ENCODE peak calls at places on chromosomes 2 and 18, in four cellular contexts. X, O, Y and L are unnamed samples.

GRCh38 chr2:195500878-195501277 is 156.1 kb upstream of the SLC39A10 start:
- DNase-seq in X (no peak), O (no peak), Y (no peak), L (no peak)

GRCh38 chr2:120682654-120683053 is 53.0 kb upstream of the GLI2 start:
- DNase-seq in X (no peak), O (no peak), Y (no peak), L (no peak)

GRCh38 chr2:63122921-63123320 is 72.3 kb downstream of the OTX1 start:
- DNase-seq in X (no peak), O (no peak), Y (no peak), L (no peak)

GRCh38 chr2:113977060-113977659 is 87.3 kb downstream of the ACTR3 start:
- DNase-seq in X (no peak), O (no peak), Y (no peak), L (no peak)

GRCh38 chr18:50424877-50425690 is 50.2 kb downstream of the SKA1 start:
- DNase-seq in X (peak; percentile 92), O (peak; percentile 30), Y (peak; percentile 97), L (no peak)

GRCh38 chr2:54657664-54658083 is 65.8 kb upstream of the EML6 start:
- DNase-seq in X (peak; percentile 68), O (no peak), Y (peak; percentile 75), L (peak; percentile 69)

GRCh38 chr2:143545643-143546275 is 416.5 kb downstream of the ARHGAP15 start:
- DNase-seq in X (peak; percentile 23), O (no peak), Y (no peak), L (no peak)

GRCh38 chr2:174014021-174014698 is 49.0 kb upstream of the SP3 start:
- DNase-seq in X (no peak), O (no peak), Y (no peak), L (no peak)

GRCh38 chr18:74139888-74140287 is 7.7 kb downstream of the FBXO15 start:
- DNase-seq in X (peak; percentile 76), O (no peak), Y (no peak), L (no peak)

GRCh38 chr2:28341208-28341891 is 51.3 kb upstream of the FOSL2 start:
- DNase-seq in X (no peak), O (no peak), Y (no peak), L (no peak)

GRCh38 chr18:78546281-78546680 is 433.3 kb upstream of the SALL3 start:
- DNase-seq in X (no peak), O (no peak), Y (no peak), L (no peak)

GRCh38 chr18:26617151-26617554 is 68.8 kb upstream of the KCTD1 start:
- DNase-seq in X (peak; percentile 99), O (no peak), Y (no peak), L (no peak)

GRCh38 chr2:216799873-216800421 is 59.9 kb downstream of the TNP1 start:
- DNase-seq in X (peak; percentile 15), O (no peak), Y (peak; percentile 20), L (no peak)

GRCh38 chr2:13260401-13260800 is 543.7 kb downstream of the TRIB2 start:
- DNase-seq in X (no peak), O (no peak), Y (no peak), L (peak; percentile 64)

GRCh38 chr2:54570925-54571694 is 115.0 kb downstream of the SPTBN1 start:
- DNase-seq in X (peak; percentile 95), O (no peak), Y (peak; percentile 62), L (no peak)

GRCh38 chr18:40012931-40013609 is 1942.0 kb upstream of the PIK3C3 start:
- DNase-seq in X (peak; percentile 79), O (no peak), Y (no peak), L (no peak)

GRCh38 chr18:77671456-77672167 is 422.0 kb downstream of the GALR1 start:
- DNase-seq in X (no peak), O (no peak), Y (no peak), L (peak; percentile 39)

GRCh38 chr18:52716926-52717325 is 376.9 kb downstream of the DCC start:
- DNase-seq in X (peak; percentile 69), O (no peak), Y (peak; percentile 22), L (peak; percentile 13)

GRCh38 chr2:161486111-161486510 is 70.0 kb downstream of the TBR1 start:
- DNase-seq in X (no peak), O (no peak), Y (no peak), L (no peak)

GRCh38 chr2:126880262-126880800 is 18.4 kb upstream of the TEX51 start:
- DNase-seq in X (no peak), O (no peak), Y (no peak), L (no peak)

GRCh38 chr2:201139836-201140599 is 24.1 kb downstream of the CFLAR start:
- DNase-seq in X (no peak), O (no peak), Y (no peak), L (no peak)

GRCh38 chr2:218286570-218287459 is 5.5 kb downstream of the TMBIM1 start:
- DNase-seq in X (peak; percentile 98), O (peak; percentile 84), Y (peak; percentile 97), L (peak; percentile 56)

GRCh38 chr18:35130236-35130635 is 89.0 kb downstream of the MAPRE2 start:
- DNase-seq in X (no peak), O (no peak), Y (no peak), L (no peak)

GRCh38 chr2:195580156-195580555 is 76.9 kb upstream of the SLC39A10 start:
- DNase-seq in X (no peak), O (no peak), Y (no peak), L (no peak)

GRCh38 chr2:33521791-33522281 is 45.4 kb downstream of the RASGRP3 start:
- DNase-seq in X (peak; percentile 51), O (no peak), Y (no peak), L (no peak)

GRCh38 chr2:234411793-234412192 is 85.1 kb downstream of the ARL4C start:
- DNase-seq in X (no peak), O (no peak), Y (no peak), L (no peak)

GRCh38 chr2:174778479-174778962 is 14.2 kb upstream of the CHRNA1 start:
- DNase-seq in X (peak; percentile 99), O (peak; percentile 52), Y (peak; percentile 57), L (no peak)

GRCh38 chr2:7634370-7634769 is 717.2 kb downstream of the RNF144A start:
- DNase-seq in X (no peak), O (no peak), Y (no peak), L (no peak)

DNA sequence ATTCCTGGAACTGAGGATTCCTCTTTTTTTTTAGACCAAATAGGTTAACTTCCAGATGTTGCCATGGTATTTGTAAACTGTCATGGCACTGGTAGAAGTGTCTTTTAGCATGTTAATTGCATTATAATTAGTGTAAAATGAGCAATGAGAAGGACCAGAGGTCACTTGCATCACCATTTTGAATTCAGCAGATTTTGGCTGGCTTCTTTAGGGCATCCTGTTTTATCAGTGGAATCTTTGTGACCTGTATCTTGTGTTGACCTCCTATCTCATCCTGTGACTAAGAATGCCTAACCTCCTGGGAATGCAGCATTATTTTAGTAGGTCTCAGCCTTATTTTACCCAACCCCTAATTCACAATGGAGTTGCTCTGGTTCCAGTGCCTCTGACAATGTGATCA is 96.5 kb upstream of the HAAO start:
- DNase-seq in X (no peak), O (no peak), Y (no peak), L (no peak)
- TF ChIP-seq CTCF in X (no peak), O (no peak), Y (no peak), L (no peak)

GRCh38 chr2:10915731-10916331 is 4.1 kb downstream of the KCNF1 start:
- DNase-seq in X (no peak), O (no peak), Y (no peak), L (no peak)
- TF ChIP-seq CTCF in X (no peak), O (no peak), Y (no peak), L (no peak)

GRCh38 chr2:238510911-238511613 is 84.3 kb downstream of the ASB1 start:
- DNase-seq in X (no peak), O (no peak), Y (no peak), L (no peak)

GRCh38 chr2:238511614-238511950 is 84.9 kb downstream of the ASB1 start:
- DNase-seq in X (no peak), O (no peak), Y (no peak), L (no peak)

GRCh38 chr2:238515411-238515810 is 88.7 kb downstream of the ASB1 start:
- DNase-seq in X (no peak), O (no peak), Y (no peak), L (no peak)

GRCh38 chr2:238512247-238512867 is 85.6 kb downstream of the ASB1 start:
- DNase-seq in X (no peak), O (no peak), Y (no peak), L (no peak)

DNA sequence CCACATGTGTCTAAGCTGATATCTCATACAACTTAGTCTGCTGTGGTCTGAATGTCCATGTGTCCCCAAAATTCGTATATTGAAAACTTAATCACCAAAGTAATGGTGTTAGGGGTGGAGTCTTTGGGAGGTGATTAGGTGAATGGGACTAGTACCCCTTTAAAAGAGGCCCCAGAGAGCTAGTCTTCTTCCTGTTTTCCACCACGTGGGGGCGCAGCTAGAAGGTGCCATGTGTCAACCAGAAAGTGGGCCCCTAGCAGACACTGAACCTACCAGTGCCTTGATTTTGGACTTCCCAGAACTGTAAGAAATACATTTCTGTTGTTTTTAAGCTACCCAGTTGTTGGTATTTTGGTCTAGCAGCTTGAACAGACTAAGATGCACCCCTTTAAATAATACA is 86.6 kb downstream of the ASB1 start:
- DNase-seq in X (peak; percentile 67), O (no peak), Y (no peak), L (peak; percentile 38)
- TF ChIP-seq CTCF in X (peak; percentile 81), O (peak; percentile 57), Y (no peak), L (peak; percentile 45)

GRCh38 chr2:129923265-129924141 is 56.0 kb upstream of the RAB6C start:
- DNase-seq in X (peak; percentile 63), O (no peak), Y (peak; percentile 52), L (peak; percentile 72)
- TF ChIP-seq CTCF in X (peak; percentile 67), O (peak; percentile 55), Y (peak; percentile 37), L (peak; percentile 50)

DNA sequence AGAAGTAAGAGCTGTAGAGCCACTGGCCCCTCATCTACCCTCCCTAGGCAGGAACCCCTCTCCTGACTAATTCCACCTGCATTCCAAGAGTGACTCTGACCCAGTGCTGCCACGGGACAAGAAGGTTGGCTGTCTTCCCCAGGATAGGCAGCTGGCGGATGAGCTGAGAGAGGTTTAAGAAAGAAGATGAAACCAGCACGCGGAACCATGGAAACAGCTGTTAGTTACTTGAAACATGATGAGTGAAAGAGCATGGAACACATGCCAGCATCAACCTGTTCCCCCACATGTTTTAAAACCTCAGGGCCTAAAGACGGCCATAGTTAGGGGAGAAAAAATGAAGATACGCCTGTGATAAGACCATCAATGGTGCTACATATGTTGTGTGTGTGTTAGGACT is 74.1 kb downstream of the RND3 start:
- DNase-seq in X (no peak), O (no peak), Y (no peak), L (no peak)
- TF ChIP-seq CTCF in X (no peak), O (no peak), Y (no peak), L (no peak)

GRCh38 chr2:38748857-38749804 is 2.0 kb downstream of the SRSF7 start:
- DNase-seq in X (no peak), O (no peak), Y (no peak), L (no peak)

GRCh38 chr2:38751847-38752410 is 768 bp upstream of the SRSF7 start:
- DNase-seq in X (no peak), O (no peak), Y (no peak), L (no peak)

GRCh38 chr2:38750793-38751042 is 443 bp downstream of the SRSF7 start:
- DNase-seq in X (peak; percentile 30), O (peak; percentile 68), Y (peak; percentile 59), L (peak; percentile 67)

GRCh38 chr2:38750011-38750792 is 959 bp downstream of the SRSF7 start:
- DNase-seq in X (peak; percentile 42), O (peak; percentile 65), Y (peak; percentile 59), L (peak; percentile 51)

GRCh38 chr2:38751043-38751846 is at the start of gene SRSF7:
- DNase-seq in X (peak; percentile 100), O (peak; percentile 97), Y (peak; percentile 99), L (peak; percentile 96)
- TF ChIP-seq CTCF in X (no peak), O (no peak), Y (no peak), L (no peak)